ENCODE peak calls at places on chromosomes 12 and 14, in eight cellular contexts. U is COR-L47, O is RWPE2, M is HCT116, X is H9, Q is posterior cingulate gyrus, A is heart right ventricle, N is ecto neural progenitor cell. E is an unnamed sample.

GRCh38 chr14:66045572-66046021 is 440.6 kb upstream of the CCDC196 start:
- DNase-seq in U (no peak), O (no peak), M (no peak), X (no peak), Q (no peak), A (peak), N (peak), E (no peak)

GRCh38 chr12:12985817-12986408 is 14.2 kb downstream of the HEBP1 start:
- DNase-seq in U (no peak), O (no peak), M (peak), X (peak), Q (no peak), A (no peak), N (peak), E (no peak)

GRCh38 chr12:5432011-5432400 is at the start of gene NTF3:
- DNase-seq in U (no peak), O (no peak), M (no peak), X (peak), Q (no peak), A (peak), N (peak), E (no peak)

GRCh38 chr14:101359221-101360044 is 201.9 kb upstream of the DIO3 start:
- DNase-seq in U (no peak), O (no peak), M (no peak), X (no peak), Q (no peak), A (no peak), N (no peak), E (no peak)

GRCh38 chr12:53098354-53098981 is 1.0 kb downstream of the IGFBP6 start:
- DNase-seq in U (no peak), O (no peak), M (peak), X (peak), Q (peak), A (peak), N (no peak), E (no peak)

GRCh38 chr12:116594325-116595038 is 35.3 kb downstream of the MAP1LC3B2 start:
- DNase-seq in U (no peak), O (no peak), M (no peak), X (no peak), Q (no peak), A (peak), N (no peak), E (no peak)

GRCh38 chr14:29215853-29216252 is 449.3 kb downstream of the FOXG1 start:
- DNase-seq in U (peak), O (no peak), M (no peak), X (no peak), Q (no peak), A (no peak), N (no peak), E (no peak)

GRCh38 chr12:3288690-3289089 is 202.3 kb upstream of the PRMT8 start:
- DNase-seq in U (peak), O (no peak), M (no peak), X (no peak), Q (no peak), A (no peak), N (no peak), E (no peak)

GRCh38 chr12:111643428-111643826 is 42.3 kb downstream of the BRAP start:
- DNase-seq in U (peak), O (no peak), M (no peak), X (no peak), Q (no peak), A (peak), N (no peak), E (no peak)

GRCh38 chr14:54329082-54329695 is 67.6 kb upstream of the CDKN3 start:
- DNase-seq in U (no peak), O (no peak), M (peak), X (peak), Q (no peak), A (peak), N (peak), E (no peak)

GRCh38 chr14:102749833-102750775 is 27.1 kb upstream of the TRAF3 start:
- DNase-seq in U (peak), O (no peak), M (no peak), X (peak), Q (no peak), A (no peak), N (no peak), E (no peak)

GRCh38 chr12:77751939-77752338 is 78.8 kb upstream of the NAV3 start:
- DNase-seq in U (peak), O (no peak), M (no peak), X (no peak), Q (no peak), A (no peak), N (no peak), E (no peak)

GRCh38 chr12:58095002-58095401 is 153.6 kb downstream of the ATP23 start:
- DNase-seq in U (no peak), O (no peak), M (no peak), X (no peak), Q (no peak), A (no peak), N (no peak), E (no peak)

GRCh38 chr14:93003945-93004698 is 81.2 kb downstream of the CHGA start:
- DNase-seq in U (no peak), O (no peak), M (no peak), X (no peak), Q (no peak), A (no peak), N (no peak), E (no peak)

GRCh38 chr14:78240567-78240966 is 70.4 kb downstream of the NRXN3 start:
- DNase-seq in U (peak), O (no peak), M (no peak), X (no peak), Q (no peak), A (no peak), N (no peak), E (no peak)